ENCODE peak calls at places on chromosomes 2 and 18, in eight cellular contexts. P is endothelial cell; R is astrocyte of the spinal cord; Q is CD4-positive, alpha-beta memory T cell; T is fibroblast of gingiva; U is heart left ventricle; C is GM19239; Z is GM23338. J is an unnamed sample.

GRCh38 chr2:239264838-239265651 is 135.8 kb downstream of the HDAC4 start:
- DNase-seq in P (no peak), R (peak; percentile 73), Q (peak; percentile 89), T (peak; percentile 59), U (no peak), C (peak; percentile 55), Z (no peak), J (no peak)

GRCh38 chr18:57539702-57540101 is 46.8 kb downstream of the FECH start:
- DNase-seq in P (no peak), R (no peak), Q (no peak), T (no peak), U (no peak), C (no peak), Z (no peak), J (no peak)

GRCh38 chr2:54666741-54667639 is 56.5 kb upstream of the EML6 start:
- DNase-seq in P (no peak), R (no peak), Q (no peak), T (peak; percentile 63), U (peak; percentile 70), C (no peak), Z (no peak), J (peak; percentile 31)

GRCh38 chr2:234985608-234986115 is 33.8 kb downstream of the SH3BP4 start:
- DNase-seq in P (no peak), R (no peak), Q (no peak), T (no peak), U (no peak), C (no peak), Z (no peak), J (no peak)

GRCh38 chr18:48166971-48167370 is 236.5 kb upstream of the SMAD2 start:
- DNase-seq in P (no peak), R (no peak), Q (no peak), T (no peak), U (peak; percentile 66), C (no peak), Z (no peak), J (no peak)

GRCh38 chr18:44673256-44673950 is 7.3 kb upstream of the SETBP1 start:
- DNase-seq in P (no peak), R (no peak), Q (no peak), T (no peak), U (no peak), C (no peak), Z (no peak), J (no peak)

GRCh38 chr18:53850918-53851317 is 373.6 kb downstream of the MBD2 start:
- DNase-seq in P (no peak), R (no peak), Q (no peak), T (no peak), U (no peak), C (no peak), Z (peak; percentile 51), J (no peak)

GRCh38 chr18:22433960-22434359 is 16.2 kb upstream of the CTAGE1 start:
- DNase-seq in P (no peak), R (peak; percentile 44), Q (no peak), T (peak; percentile 78), U (no peak), C (no peak), Z (no peak), J (no peak)

GRCh38 chr18:24659837-24660720 is 199.6 kb downstream of the HRH4 start:
- DNase-seq in P (no peak), R (no peak), Q (peak; percentile 53), T (peak; percentile 24), U (peak; percentile 53), C (peak; percentile 3), Z (no peak), J (no peak)

GRCh38 chr2:152344561-152345195 is 9.7 kb downstream of the FMNL2 start:
- DNase-seq in P (no peak), R (no peak), Q (no peak), T (no peak), U (no peak), C (no peak), Z (no peak), J (no peak)